ENCODE peak calls at places on chromosomes 11 and 22, in four cellular contexts. W, J, K and T are unnamed samples.

GRCh38 chr11:93267383-93267782 is 63.2 kb upstream of the DEUP1 start:
- DNase-seq in W (no peak), J (no peak), K (no peak), T (no peak)

GRCh38 chr22:39296981-39297489 is 22.4 kb downstream of the RPL3 start:
- DNase-seq in W (no peak), J (no peak), K (no peak), T (no peak)

GRCh38 chr22:22161924-22162851 is 82.4 kb upstream of the VPREB1 start:
- DNase-seq in W (no peak), J (no peak), K (no peak), T (no peak)

GRCh38 chr22:26957176-26957575 is 299.8 kb downstream of the MIAT start:
- DNase-seq in W (no peak), J (no peak), K (no peak), T (no peak)

GRCh38 chr11:126060651-126061220 is 1.9 kb downstream of the CDON start:
- DNase-seq in W (no peak), J (no peak), K (no peak), T (no peak)

GRCh38 chr11:121844016-121844415 is 272.0 kb downstream of the BLID start:
- DNase-seq in W (no peak), J (no peak), K (no peak), T (no peak)

GRCh38 chr11:111441443-111441842 is 62.4 kb upstream of the POU2AF1 start:
- DNase-seq in W (no peak), J (no peak), K (no peak), T (no peak)

GRCh38 chr11:26762089-26762488 is 40.2 kb upstream of the SLC5A12 start:
- DNase-seq in W (no peak), J (no peak), K (no peak), T (no peak)

GRCh38 chr22:46798366-46799057 is 36.1 kb downstream of the TBC1D22A start:
- DNase-seq in W (peak), J (peak), K (peak), T (peak)

GRCh38 chr11:67997460-67997921 is 6.4 kb downstream of the UNC93B1 start:
- DNase-seq in W (no peak), J (no peak), K (no peak), T (no peak)

GRCh38 chr11:4068962-4069361 is 25.6 kb upstream of the RRM1 start:
- DNase-seq in W (no peak), J (no peak), K (no peak), T (no peak)

GRCh38 chr11:65418681-65419459 is 3.7 kb upstream of the NEAT1 start:
- DNase-seq in W (peak), J (no peak), K (peak), T (peak)

GRCh38 chr11:8593935-8594909 is at the start of gene STK33:
- DNase-seq in W (peak), J (no peak), K (peak), T (peak)